ENCODE peak calls at places on chromosome 1, in seven cellular contexts. One of them, this sample, is unnamed.
A peak's percentile ranks its signal among the peaks of the same experiment; 100 is the strongest.

GRCh38 chr1:145926706-145927072 is 595 bp downstream of the RBM8A start:
- DNase-seq in AG10803: no peak
- DNase-seq in AG04449: no peak
- DNase-seq in ascending aorta: no peak
- DNase-seq in fibroblast of the aortic adventitia: no peak
- DNase-seq in mammary epithelial cell: no peak
- DNase-seq in tibial nerve: no peak
- DNase-seq in this sample: peak; percentile 39

GRCh38 chr1:230270185-230270939 is 155.8 kb downstream of the PGBD5 start:
- DNase-seq in AG10803: peak; percentile 3
- DNase-seq in AG04449: no peak
- DNase-seq in ascending aorta: no peak
- DNase-seq in fibroblast of the aortic adventitia: peak; percentile 78
- DNase-seq in mammary epithelial cell: no peak
- DNase-seq in tibial nerve: no peak
- DNase-seq in this sample: peak; percentile 56

GRCh38 chr1:109476825-109477224 is 6.9 kb upstream of the ATXN7L2 start:
- DNase-seq in AG10803: no peak
- DNase-seq in AG04449: no peak
- DNase-seq in ascending aorta: no peak
- DNase-seq in fibroblast of the aortic adventitia: no peak
- DNase-seq in mammary epithelial cell: no peak
- DNase-seq in tibial nerve: no peak
- DNase-seq in this sample: no peak

GRCh38 chr1:186236921-186237320 is 138.1 kb downstream of the TPR start:
- DNase-seq in AG10803: peak; percentile 93
- DNase-seq in AG04449: peak; percentile 73
- DNase-seq in ascending aorta: no peak
- DNase-seq in fibroblast of the aortic adventitia: peak; percentile 83
- DNase-seq in mammary epithelial cell: peak; percentile 93
- DNase-seq in tibial nerve: no peak
- DNase-seq in this sample: peak; percentile 94

GRCh38 chr1:84693009-84693408 is 2.7 kb upstream of the SSX2IP start:
- DNase-seq in AG10803: no peak
- DNase-seq in AG04449: no peak
- DNase-seq in ascending aorta: no peak
- DNase-seq in fibroblast of the aortic adventitia: peak; percentile 49
- DNase-seq in mammary epithelial cell: no peak
- DNase-seq in tibial nerve: no peak
- DNase-seq in this sample: peak; percentile 56

GRCh38 chr1:202085682-202086373 is 36.9 kb upstream of the GPR37L1 start:
- DNase-seq in AG10803: no peak
- DNase-seq in AG04449: no peak
- DNase-seq in ascending aorta: no peak
- DNase-seq in fibroblast of the aortic adventitia: peak; percentile 47
- DNase-seq in mammary epithelial cell: no peak
- DNase-seq in tibial nerve: no peak
- DNase-seq in this sample: no peak

GRCh38 chr1:182781849-182782586 is 7.6 kb upstream of the NPL start:
- DNase-seq in AG10803: peak; percentile 67
- DNase-seq in AG04449: no peak
- DNase-seq in ascending aorta: peak; percentile 14
- DNase-seq in fibroblast of the aortic adventitia: peak; percentile 67
- DNase-seq in mammary epithelial cell: peak; percentile 49
- DNase-seq in tibial nerve: peak; percentile 45
- DNase-seq in this sample: no peak

GRCh38 chr1:11176081-11176706 is 13.0 kb upstream of the ANGPTL7 start:
- DNase-seq in AG10803: peak; percentile 83
- DNase-seq in AG04449: no peak
- DNase-seq in ascending aorta: no peak
- DNase-seq in fibroblast of the aortic adventitia: no peak
- DNase-seq in mammary epithelial cell: no peak
- DNase-seq in tibial nerve: no peak
- DNase-seq in this sample: peak; percentile 60

GRCh38 chr1:169086603-169087455 is 19.7 kb upstream of the ATP1B1 start:
- DNase-seq in AG10803: no peak
- DNase-seq in AG04449: no peak
- DNase-seq in ascending aorta: no peak
- DNase-seq in fibroblast of the aortic adventitia: peak; percentile 65
- DNase-seq in mammary epithelial cell: no peak
- DNase-seq in tibial nerve: no peak
- DNase-seq in this sample: peak; percentile 48

GRCh38 chr1:152160553-152160952 is 1.5 kb upstream of the RPTN start:
- DNase-seq in AG10803: no peak
- DNase-seq in AG04449: no peak
- DNase-seq in ascending aorta: no peak
- DNase-seq in fibroblast of the aortic adventitia: no peak
- DNase-seq in mammary epithelial cell: no peak
- DNase-seq in tibial nerve: no peak
- DNase-seq in this sample: no peak

GRCh38 chr1:18951416-18951815 is 5.1 kb downstream of the IFFO2 start:
- DNase-seq in AG10803: no peak
- DNase-seq in AG04449: no peak
- DNase-seq in ascending aorta: no peak
- DNase-seq in fibroblast of the aortic adventitia: no peak
- DNase-seq in mammary epithelial cell: no peak
- DNase-seq in tibial nerve: no peak
- DNase-seq in this sample: no peak

GRCh38 chr1:24865168-24865567 is 64.9 kb downstream of the RUNX3 start:
- DNase-seq in AG10803: no peak
- DNase-seq in AG04449: no peak
- DNase-seq in ascending aorta: no peak
- DNase-seq in fibroblast of the aortic adventitia: no peak
- DNase-seq in mammary epithelial cell: no peak
- DNase-seq in tibial nerve: no peak
- DNase-seq in this sample: no peak

GRCh38 chr1:201184734-201185453 is 5.7 kb upstream of the IGFN1 start:
- DNase-seq in AG10803: peak; percentile 76
- DNase-seq in AG04449: peak; percentile 57
- DNase-seq in ascending aorta: no peak
- DNase-seq in fibroblast of the aortic adventitia: peak; percentile 61
- DNase-seq in mammary epithelial cell: peak; percentile 67
- DNase-seq in tibial nerve: no peak
- DNase-seq in this sample: peak; percentile 78

GRCh38 chr1:94708299-94708685 is 111.9 kb upstream of the SLC44A3 start:
- DNase-seq in AG10803: no peak
- DNase-seq in AG04449: no peak
- DNase-seq in ascending aorta: no peak
- DNase-seq in fibroblast of the aortic adventitia: no peak
- DNase-seq in mammary epithelial cell: no peak
- DNase-seq in tibial nerve: no peak
- DNase-seq in this sample: no peak

GRCh38 chr1:153192697-153193096 is 10.5 kb upstream of the LELP1 start:
- DNase-seq in AG10803: no peak
- DNase-seq in AG04449: no peak
- DNase-seq in ascending aorta: no peak
- DNase-seq in fibroblast of the aortic adventitia: no peak
- DNase-seq in mammary epithelial cell: peak; percentile 48
- DNase-seq in tibial nerve: no peak
- DNase-seq in this sample: no peak

GRCh38 chr1:237239248-237239647 is 197.3 kb downstream of the RYR2 start:
- DNase-seq in AG10803: no peak
- DNase-seq in AG04449: no peak
- DNase-seq in ascending aorta: no peak
- DNase-seq in fibroblast of the aortic adventitia: no peak
- DNase-seq in mammary epithelial cell: no peak
- DNase-seq in tibial nerve: no peak
- DNase-seq in this sample: no peak

GRCh38 chr1:43349594-43350306 is 9.0 kb upstream of the CDC20 start:
- DNase-seq in AG10803: no peak
- DNase-seq in AG04449: peak; percentile 70
- DNase-seq in ascending aorta: no peak
- DNase-seq in fibroblast of the aortic adventitia: peak; percentile 29
- DNase-seq in mammary epithelial cell: peak; percentile 30
- DNase-seq in tibial nerve: no peak
- DNase-seq in this sample: peak; percentile 92
- H3K4me3 ChIP-seq in AG10803: peak overlapping the region; percentile 60
- H3K4me3 ChIP-seq in AG04449: peak overlapping the region; percentile 54
- H3K4me3 ChIP-seq in ascending aorta: peak overlapping the region; percentile 67
- H3K4me3 ChIP-seq in fibroblast of the aortic adventitia: no peak overlapping the region
- H3K4me3 ChIP-seq in mammary epithelial cell: peak overlapping the region; percentile 43
- H3K4me3 ChIP-seq in tibial nerve: peak overlapping the region; percentile 65
- H3K4me3 ChIP-seq in this sample: peak overlapping the region; percentile 63

DNA sequence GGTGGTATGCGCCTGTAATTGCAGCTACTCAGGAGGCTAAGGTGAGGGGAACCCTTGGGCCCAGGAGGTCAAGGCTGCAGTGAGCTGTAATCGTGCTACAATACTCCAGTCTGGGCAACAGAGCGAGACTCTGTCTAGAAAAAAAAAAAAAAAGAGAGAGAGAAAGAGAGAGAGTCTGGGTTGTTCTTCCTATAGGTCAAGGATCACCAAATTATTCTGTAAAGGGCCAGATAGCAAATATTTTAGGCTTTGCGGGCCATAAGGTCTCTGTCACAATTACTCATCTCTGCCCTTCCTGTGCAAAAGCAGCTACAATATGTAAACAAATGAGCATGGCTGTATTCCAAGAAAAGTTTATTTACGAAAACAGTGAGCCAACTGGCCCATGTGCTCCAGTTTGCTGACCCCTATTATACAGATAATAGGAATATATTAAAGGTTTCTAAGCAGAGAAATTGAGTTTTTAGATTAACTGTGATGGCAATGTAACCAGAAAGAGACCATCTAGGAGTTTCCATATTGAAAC is 2.1 kb downstream of the SASS6 start:
- DNase-seq in AG10803: peak; percentile 19
- DNase-seq in AG04449: no peak
- DNase-seq in ascending aorta: no peak
- DNase-seq in fibroblast of the aortic adventitia: no peak
- DNase-seq in mammary epithelial cell: no peak
- DNase-seq in tibial nerve: no peak
- DNase-seq in this sample: no peak
- H3K4me3 ChIP-seq in AG10803: no peak overlapping the region
- H3K4me3 ChIP-seq in AG04449: no peak overlapping the region
- H3K4me3 ChIP-seq in ascending aorta: no peak overlapping the region
- H3K4me3 ChIP-seq in fibroblast of the aortic adventitia: no peak overlapping the region
- H3K4me3 ChIP-seq in mammary epithelial cell: no peak overlapping the region
- H3K4me3 ChIP-seq in tibial nerve: no peak overlapping the region
- H3K4me3 ChIP-seq in this sample: no peak overlapping the region

DNA sequence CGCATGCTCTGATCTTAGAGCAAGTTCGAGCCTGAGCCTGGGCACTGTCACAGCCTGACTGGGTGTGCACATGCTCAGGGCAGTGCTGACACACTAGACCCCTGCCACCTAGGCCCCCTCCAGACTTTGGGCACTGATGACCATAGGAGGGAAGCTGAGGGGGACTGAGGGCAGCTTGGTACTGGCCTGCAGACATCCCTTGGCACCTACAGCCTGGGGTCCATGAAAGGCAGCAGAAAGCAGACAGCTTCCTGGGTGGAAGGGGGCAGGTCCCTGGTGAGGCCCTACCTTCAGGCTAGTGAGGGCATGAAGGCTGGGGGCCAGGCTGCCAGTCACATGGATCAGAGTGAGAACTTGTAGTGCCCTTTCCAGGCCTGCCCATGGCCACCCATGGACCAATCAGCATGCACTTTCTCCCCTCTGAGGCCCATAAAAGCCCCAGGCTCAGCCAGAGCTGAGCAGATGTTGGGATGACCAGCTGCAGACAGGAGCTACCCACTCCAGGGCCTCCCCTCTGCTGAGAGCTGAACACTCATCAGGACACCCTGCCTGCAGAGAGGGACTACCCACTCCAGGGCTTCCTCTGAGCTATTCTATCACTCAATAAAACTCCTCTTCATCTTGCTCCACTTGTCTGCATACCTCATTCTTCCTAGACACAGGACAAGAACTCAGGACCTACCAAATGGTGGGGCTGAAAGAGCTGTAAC is 680.8 kb downstream of the MATN1 start:
- DNase-seq in AG10803: no peak
- DNase-seq in AG04449: no peak
- DNase-seq in ascending aorta: no peak
- DNase-seq in fibroblast of the aortic adventitia: no peak
- DNase-seq in mammary epithelial cell: no peak
- DNase-seq in tibial nerve: no peak
- DNase-seq in this sample: no peak
- H3K4me3 ChIP-seq in AG10803: no peak overlapping the region
- H3K4me3 ChIP-seq in AG04449: no peak overlapping the region
- H3K4me3 ChIP-seq in ascending aorta: no peak overlapping the region
- H3K4me3 ChIP-seq in fibroblast of the aortic adventitia: no peak overlapping the region
- H3K4me3 ChIP-seq in mammary epithelial cell: no peak overlapping the region
- H3K4me3 ChIP-seq in tibial nerve: no peak overlapping the region
- H3K4me3 ChIP-seq in this sample: no peak overlapping the region

GRCh38 chr1:217089239-217090014 is 366.2 kb upstream of the ESRRG start:
- DNase-seq in AG10803: no peak
- DNase-seq in AG04449: no peak
- DNase-seq in ascending aorta: no peak
- DNase-seq in fibroblast of the aortic adventitia: peak; percentile 49
- DNase-seq in mammary epithelial cell: peak; percentile 43
- DNase-seq in tibial nerve: no peak
- DNase-seq in this sample: peak; percentile 51

GRCh38 chr1:217091601-217092000 is 368.4 kb upstream of the ESRRG start:
- DNase-seq in AG10803: no peak
- DNase-seq in AG04449: no peak
- DNase-seq in ascending aorta: no peak
- DNase-seq in fibroblast of the aortic adventitia: no peak
- DNase-seq in mammary epithelial cell: no peak
- DNase-seq in tibial nerve: no peak
- DNase-seq in this sample: no peak

GRCh38 chr1:217088521-217089221 is 365.4 kb upstream of the ESRRG start:
- DNase-seq in AG10803: peak; percentile 2
- DNase-seq in AG04449: no peak
- DNase-seq in ascending aorta: no peak
- DNase-seq in fibroblast of the aortic adventitia: no peak
- DNase-seq in mammary epithelial cell: no peak
- DNase-seq in tibial nerve: no peak
- DNase-seq in this sample: no peak

GRCh38 chr1:217087981-217088380 is 364.8 kb upstream of the ESRRG start:
- DNase-seq in AG10803: no peak
- DNase-seq in AG04449: no peak
- DNase-seq in ascending aorta: no peak
- DNase-seq in fibroblast of the aortic adventitia: no peak
- DNase-seq in mammary epithelial cell: no peak
- DNase-seq in tibial nerve: no peak
- DNase-seq in this sample: no peak

DNA sequence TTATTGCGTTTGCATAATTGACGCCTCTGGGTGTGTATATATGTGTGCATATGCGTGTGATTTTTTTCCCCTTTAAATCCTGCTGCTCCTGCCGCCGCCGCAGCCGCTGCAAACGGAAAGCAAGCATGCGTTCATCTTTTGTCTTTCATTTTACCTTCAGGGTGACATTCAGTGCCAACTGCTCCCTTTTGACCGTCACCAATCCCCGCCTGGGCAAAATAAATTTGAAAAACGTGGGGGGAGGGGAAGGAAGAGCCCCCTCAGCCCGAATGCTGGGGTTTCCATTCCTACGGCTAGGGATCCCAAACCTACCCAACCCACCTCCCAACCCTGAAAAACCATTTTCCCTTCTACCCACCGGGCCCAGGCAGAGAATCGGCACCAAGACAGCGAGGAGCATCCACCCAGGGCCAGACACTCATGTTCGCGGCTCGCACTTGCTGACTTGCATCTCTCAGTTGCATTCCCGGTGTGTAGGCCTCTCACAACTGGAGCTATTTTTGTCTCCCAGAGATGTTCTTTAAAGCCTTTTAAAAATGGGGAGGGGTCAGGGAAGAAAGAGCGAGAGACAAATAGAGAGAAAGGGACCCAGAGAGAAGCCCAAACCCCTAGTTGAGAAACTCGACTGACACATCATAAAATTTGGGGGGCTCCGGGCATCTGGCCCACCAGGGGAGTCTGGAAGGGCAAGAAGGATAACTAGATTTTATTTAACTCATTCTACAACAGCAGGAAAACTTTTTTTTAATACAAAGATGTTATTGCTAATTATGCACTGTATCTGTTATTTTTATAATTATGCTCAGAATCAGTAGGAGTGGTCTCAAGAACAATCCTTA is 367.1 kb upstream of the ESRRG start:
- DNase-seq in AG10803: no peak
- DNase-seq in AG04449: no peak
- DNase-seq in ascending aorta: no peak
- DNase-seq in fibroblast of the aortic adventitia: no peak
- DNase-seq in mammary epithelial cell: no peak
- DNase-seq in tibial nerve: no peak
- DNase-seq in this sample: no peak
- H3K4me3 ChIP-seq in AG10803: peak overlapping the region; percentile 37
- H3K4me3 ChIP-seq in AG04449: no peak overlapping the region
- H3K4me3 ChIP-seq in ascending aorta: peak overlapping the region; percentile 54
- H3K4me3 ChIP-seq in fibroblast of the aortic adventitia: peak overlapping the region; percentile 62
- H3K4me3 ChIP-seq in mammary epithelial cell: peak overlapping the region; percentile 55
- H3K4me3 ChIP-seq in tibial nerve: peak overlapping the region; percentile 63
- H3K4me3 ChIP-seq in this sample: peak overlapping the region; percentile 70